ENCODE peak calls at places on chromosome 7, in five cellular contexts. J is stimulated activated CD8-positive, alpha-beta memory T cell treated with anti-CD3 and anti-CD28 coated beads, Interleukin-12 subunit alpha, Interleukin-12 subunit beta, amount 100 ng/mL, for 1 hour; E is posterior cingulate gyrus; D is iris pigment epithelial cell; N is naive thymus-derived CD8-positive, alpha-beta T cell. H is an unnamed sample.

GRCh38 chr7:152336754-152337368 is 98.9 kb downstream of the KMT2C start:
- DNase-seq in J (no peak), E (no peak), D (peak; percentile 42), N (no peak), H (no peak)

GRCh38 chr7:6576024-6576866 is 1.0 kb upstream of the ZDHHC4 start:
- DNase-seq in J (no peak), D (no peak), N (no peak), E (no peak), H (no peak)

GRCh38 chr7:140326116-140326928 is 72.0 kb downstream of the SLC37A3 start:
- DNase-seq in N (no peak), D (peak; percentile 71), J (peak; percentile 8), E (peak; percentile 74), H (no peak)

GRCh38 chr7:101164071-101164840 is 1.1 kb downstream of the VGF start:
- DNase-seq in D (peak; percentile 77), E (no peak), J (no peak), N (no peak), H (no peak)

GRCh38 chr7:42734568-42734967 is 177.3 kb downstream of the C7orf25 start:
- DNase-seq in E (no peak), D (peak; percentile 53), J (no peak), N (no peak), H (no peak)

GRCh38 chr7:16135628-16136027 is 285.7 kb downstream of the CRPPA start:
- DNase-seq in N (no peak), E (no peak), D (no peak), J (no peak), H (no peak)

GRCh38 chr7:134024729-134025128 is 102.4 kb upstream of the LRGUK start:
- DNase-seq in D (peak; percentile 4), E (no peak), N (no peak), J (no peak), H (no peak)

GRCh38 chr7:76515999-76516443 is 5.7 kb downstream of the UPK3B start:
- DNase-seq in J (no peak), D (no peak), N (peak; percentile 53), E (no peak), H (no peak)

GRCh38 chr7:39714447-39715091 is 91.2 kb downstream of the RALA start:
- DNase-seq in J (no peak), N (no peak), D (no peak), E (no peak), H (no peak)

GRCh38 chr7:140230862-140231778 is 54.3 kb upstream of the KDM7A start:
- DNase-seq in D (peak; percentile 36), E (peak; percentile 24), N (peak; percentile 36), J (peak; percentile 39), H (no peak)

GRCh38 chr7:30378275-30378674 is 93.9 kb downstream of the ZNRF2 start:
- DNase-seq in J (no peak), D (no peak), E (no peak), N (no peak), H (no peak)

GRCh38 chr7:130150587-130150986 is 54.6 kb downstream of the TMEM209 start:
- DNase-seq in D (no peak), N (no peak), E (no peak), J (no peak), H (no peak)

GRCh38 chr7:52302765-52303520 is 732.5 kb upstream of the POM121L12 start:
- DNase-seq in J (no peak), N (no peak), D (no peak), E (no peak), H (no peak)

GRCh38 chr7:44411306-44411705 is 79.2 kb downstream of the NUDCD3 start:
- DNase-seq in E (no peak), D (peak; percentile 21), J (no peak), N (no peak), H (no peak)

GRCh38 chr7:96800824-96801223 is 91.2 kb upstream of the SEM1 start:
- DNase-seq in E (no peak), N (no peak), D (no peak), J (no peak), H (no peak)

GRCh38 chr7:108345710-108346336 is 110.4 kb downstream of the NRCAM start:
- DNase-seq in N (no peak), E (peak; percentile 16), J (no peak), D (no peak), H (no peak)

GRCh38 chr7:46524350-46524749 is 603.3 kb upstream of the IGFBP3 start:
- DNase-seq in E (no peak), N (no peak), J (no peak), D (no peak), H (no peak)

GRCh38 chr7:27617651-27618381 is 44.9 kb downstream of the HIBADH start:
- DNase-seq in J (no peak), E (no peak), D (no peak), N (no peak), H (no peak)

GRCh38 chr7:17444673-17445072 is 146.2 kb downstream of the AHR start:
- DNase-seq in J (no peak), N (no peak), D (peak; percentile 87), E (no peak), H (no peak)

GRCh38 chr7:29131678-29132077 is 14.7 kb downstream of the CPVL start:
- DNase-seq in D (no peak), J (no peak), N (no peak), E (no peak), H (no peak)

GRCh38 chr7:132292803-132293202 is 283.5 kb downstream of the PLXNA4 start:
- DNase-seq in J (no peak), D (no peak), N (no peak), E (no peak), H (no peak)

GRCh38 chr7:127252380-127252718 is 392 bp downstream of the GRM8 start:
- DNase-seq in J (no peak), E (no peak), N (no peak), D (no peak), H (no peak)

GRCh38 chr7:48426966-48427555 is 255.8 kb downstream of the ABCA13 start:
- DNase-seq in J (no peak), E (no peak), N (no peak), D (peak; percentile 26), H (no peak)

GRCh38 chr7:90595801-90596683 is at the start of gene CDK14:
- DNase-seq in J (no peak), N (peak; percentile 7), D (peak; percentile 78), E (peak; percentile 70), H (peak; percentile 47)

GRCh38 chr7:117312593-117312992 is 10.3 kb downstream of the WNT2 start:
- DNase-seq in E (no peak), D (peak; percentile 21), J (no peak), N (no peak), H (no peak)

GRCh38 chr7:20778063-20778721 is 8.5 kb downstream of the SP8 start:
- DNase-seq in J (no peak), N (no peak), E (no peak), D (no peak), H (no peak)

GRCh38 chr7:130794619-130794922 is 60.6 kb upstream of the KLF14 start:
- DNase-seq in E (no peak), J (no peak), D (no peak), N (no peak), H (no peak)

GRCh38 chr7:22420973-22421635 is 64.2 kb upstream of the RAPGEF5 start:
- DNase-seq in N (no peak), E (no peak), J (no peak), D (no peak), H (no peak)

GRCh38 chr7:150969483-150969874 is 8.6 kb downstream of the KCNH2 start:
- DNase-seq in D (no peak), N (no peak), J (no peak), E (peak; percentile 57), H (no peak)

GRCh38 chr7:8290645-8291308 is 28.8 kb upstream of the ICA1 start:
- DNase-seq in D (no peak), N (no peak), J (no peak), E (no peak), H (no peak)

GRCh38 chr7:69893915-69894314 is 295.6 kb downstream of the AUTS2 start:
- DNase-seq in J (no peak), E (no peak), D (no peak), N (no peak), H (no peak)

GRCh38 chr7:121061826-121062582 is 73.5 kb downstream of the CPED1 start:
- DNase-seq in E (no peak), N (no peak), J (no peak), D (no peak), H (no peak)

GRCh38 chr7:42070068-42070467 is 166.9 kb downstream of the GLI3 start:
- DNase-seq in N (no peak), D (peak; percentile 92), J (no peak), E (no peak), H (no peak)

GRCh38 chr7:22333680-22334141 is 23.2 kb downstream of the RAPGEF5 start:
- DNase-seq in D (no peak), J (no peak), E (no peak), N (no peak), H (no peak)

GRCh38 chr7:136635755-136636154 is 232.7 kb upstream of the CHRM2 start:
- DNase-seq in J (no peak), N (no peak), D (no peak), E (no peak), H (no peak)

GRCh38 chr7:107494910-107495309 is 25.1 kb downstream of the GPR22 start:
- DNase-seq in J (no peak), D (no peak), E (no peak), N (no peak), H (no peak)

GRCh38 chr7:138834583-138834982 is 36.6 kb upstream of the ATP6V0A4 start:
- DNase-seq in E (no peak), J (no peak), D (no peak), N (no peak), H (no peak)

GRCh38 chr7:28481131-28481926 is 69.0 kb downstream of the CREB5 start:
- DNase-seq in D (peak; percentile 7), E (no peak), N (no peak), J (no peak), H (no peak)

GRCh38 chr7:42338231-42339222 is 101.5 kb upstream of the GLI3 start:
- DNase-seq in D (peak; percentile 46), E (no peak), J (no peak), N (no peak), H (no peak)

H was measured in C1 segment of cervical spinal cord.